ENCODE peak calls at places on chromosome 22, in five cellular contexts. I is GM12892, B is right lobe of liver, S is HCT116, P is thyroid gland. H is an unnamed sample.

GRCh38 chr22:44026066-44026629 is 2.0 kb downstream of the PARVB start:
- DNase-seq in P (no peak), B (no peak), I (no peak), S (no peak), H (no peak)

GRCh38 chr22:38014083-38014482 is 29.7 kb upstream of the SOX10 start:
- DNase-seq in I (no peak), S (no peak), B (no peak), P (no peak), H (no peak)

GRCh38 chr22:20211997-20212753 is 55.9 kb downstream of the RTN4R start:
- DNase-seq in B (peak), I (no peak), S (peak), P (peak), H (peak)

GRCh38 chr22:50621948-50622722 is 5.8 kb downstream of the ARSA start:
- DNase-seq in I (no peak), P (peak), B (no peak), S (no peak), H (no peak)

GRCh38 chr22:43260346-43260745 is 73.4 kb upstream of the TTLL12 start:
- DNase-seq in I (no peak), S (no peak), B (no peak), P (peak), H (no peak)

GRCh38 chr22:33299245-33299956 is 241.2 kb upstream of the SYN3 start:
- DNase-seq in B (no peak), I (peak), S (no peak), P (peak), H (no peak)

GRCh38 chr22:17368144-17368726 is 1.0 kb upstream of the CECR2 start:
- DNase-seq in P (no peak), I (no peak), B (no peak), S (no peak), H (no peak)

GRCh38 chr22:17748555-17749353 is 25.5 kb downstream of the BID start:
- DNase-seq in P (no peak), I (no peak), S (no peak), B (no peak), H (no peak)

GRCh38 chr22:29306175-29306829 is at the start of gene GAS2L1:
- DNase-seq in I (peak), P (peak), B (peak), S (peak), H (peak)

GRCh38 chr22:20583471-20583922 is 76.1 kb downstream of the MED15 start:
- DNase-seq in S (no peak), I (no peak), P (peak), B (no peak), H (no peak)

GRCh38 chr22:37750596-37751162 is 53.8 kb downstream of the TRIOBP start:
- DNase-seq in I (no peak), B (no peak), P (no peak), S (no peak), H (no peak)

GRCh38 chr22:18110194-18110943 is at the start of gene TUBA8:
- DNase-seq in P (peak), I (peak), S (no peak), B (peak), H (peak)

GRCh38 chr22:47605886-47606285 is 843.4 kb downstream of the TBC1D22A start:
- DNase-seq in P (no peak), S (no peak), B (no peak), I (no peak), H (peak)

GRCh38 chr22:38137876-38138687 is 27.6 kb upstream of the BAIAP2L2 start:
- DNase-seq in I (no peak), P (no peak), S (no peak), B (no peak), H (no peak)

GRCh38 chr22:27745809-27746208 is 55.7 kb downstream of the MN1 start:
- DNase-seq in P (no peak), I (no peak), B (no peak), S (no peak), H (no peak)

GRCh38 chr22:19955241-19956128 is 13.9 kb upstream of the TXNRD2 start:
- DNase-seq in B (peak), I (peak), S (no peak), P (no peak), H (no peak)

GRCh38 chr22:19874307-19875060 is 19.8 kb upstream of the GNB1L start:
- DNase-seq in I (peak), B (peak), P (peak), S (no peak), H (peak)

GRCh38 chr22:32949719-32950118 is 108.5 kb downstream of the SYN3 start:
- DNase-seq in I (no peak), S (no peak), P (no peak), B (no peak), H (no peak)

GRCh38 chr22:19896665-19897355 is 42.1 kb upstream of the GNB1L start:
- DNase-seq in P (no peak), S (no peak), B (no peak), I (no peak), H (no peak)

GRCh38 chr22:19877626-19878339 is 23.1 kb upstream of the GNB1L start:
- DNase-seq in S (no peak), P (peak), I (no peak), B (peak), H (peak)

GRCh38 chr22:44003776-44004460 is 20.2 kb upstream of the PARVB start:
- DNase-seq in I (no peak), P (no peak), S (peak), B (no peak), H (no peak)

GRCh38 chr22:28373841-28374240 is 305.8 kb downstream of the TTC28 start:
- DNase-seq in P (no peak), B (no peak), I (no peak), S (no peak), H (no peak)

GRCh38 chr22:38080847-38081635 is 2.9 kb downstream of the SLC16A8 start:
- DNase-seq in P (peak), I (no peak), B (peak), S (no peak), H (no peak)

GRCh38 chr22:38240734-38241252 is 32.0 kb downstream of the TMEM184B start:
- DNase-seq in P (peak), I (no peak), S (peak), B (no peak), H (peak)

GRCh38 chr22:26995222-26995621 is 337.8 kb downstream of the MIAT start:
- DNase-seq in I (no peak), S (no peak), B (no peak), P (peak), H (no peak)

DNA sequence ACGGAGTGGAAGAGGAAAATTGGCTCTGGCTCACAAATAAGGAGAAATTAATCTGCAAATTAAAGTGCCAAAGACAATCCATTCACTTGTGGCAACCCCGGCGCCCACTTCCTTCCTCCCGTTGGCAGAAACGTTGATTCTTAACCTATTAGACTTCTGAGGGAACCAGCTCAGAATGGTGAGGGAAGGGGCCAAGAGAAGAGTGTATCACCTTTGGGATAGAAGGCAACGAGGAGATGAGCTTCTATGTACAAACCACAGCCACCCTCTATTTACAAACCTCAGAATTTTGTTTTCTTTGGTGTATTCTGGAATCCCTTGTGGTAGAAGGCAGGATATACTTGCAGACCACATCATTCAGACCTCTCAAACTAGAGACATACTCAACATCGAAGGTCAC is 1.1 kb downstream of the MB start:
- DNase-seq in P (no peak), B (no peak), S (no peak), I (no peak), H (no peak)
- TF ChIP-seq POLR2A in P (no peak), B (no peak), S (no peak), I (no peak), H (no peak)

DNA sequence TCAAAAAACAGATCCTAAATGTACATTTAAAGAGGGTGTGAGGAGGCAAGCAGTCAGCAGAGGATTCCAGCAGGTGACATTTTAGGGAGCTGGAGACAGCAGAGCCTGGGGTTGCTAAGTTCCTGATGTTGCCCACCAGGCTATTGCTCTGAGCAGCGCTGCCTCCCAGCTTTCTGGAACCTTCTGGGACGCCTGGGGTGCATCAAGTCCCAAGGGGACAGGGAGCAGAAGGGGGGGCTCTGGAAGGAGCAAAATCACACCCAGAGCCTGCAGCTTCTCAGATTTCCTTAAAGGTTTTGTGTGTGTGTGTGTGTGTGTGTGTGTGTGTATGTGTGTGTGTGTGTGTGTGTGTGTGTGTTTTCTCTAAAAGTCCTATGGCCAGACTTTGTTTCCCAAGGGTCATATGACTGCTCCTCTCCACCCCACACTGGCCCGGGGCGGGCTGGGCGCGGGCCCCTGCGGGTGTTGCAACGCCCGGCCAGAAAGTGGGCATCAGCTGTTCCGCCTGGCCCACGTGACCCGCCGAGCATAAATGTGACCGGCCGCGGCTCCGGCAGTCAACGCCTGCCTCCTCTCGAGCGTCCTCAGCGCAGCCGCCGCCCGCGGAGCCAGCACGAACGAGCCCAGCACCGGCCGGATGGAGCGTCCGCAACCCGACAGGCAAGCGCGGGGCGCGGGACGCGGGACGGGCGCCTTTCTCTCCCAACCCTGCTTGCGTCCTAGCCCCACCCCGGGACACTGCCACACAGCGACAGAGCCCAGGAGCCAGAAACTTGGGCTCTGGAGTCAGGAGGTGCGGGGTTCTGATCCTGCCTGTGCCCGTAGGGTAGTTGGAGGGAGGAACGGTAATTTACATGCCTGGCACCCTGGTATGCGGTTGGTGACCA is at the start of gene HMOX1:
- DNase-seq in S (peak), I (peak), B (peak), P (peak), H (peak)
- TF ChIP-seq POLR2A in S (peak), I (peak), B (peak), P (no peak), H (peak)

GRCh38 chr22:21622624-21623401 is 7.0 kb downstream of the YDJC start:
- DNase-seq in P (no peak), B (no peak), S (no peak), I (no peak), H (no peak)
- TF ChIP-seq POLR2A in P (no peak), B (no peak), S (no peak), I (no peak), H (no peak)

GRCh38 chr22:46069518-46070214 is 80.7 kb upstream of the PPARA start:
- DNase-seq in B (peak), I (no peak), S (peak), P (peak), H (peak)
- TF ChIP-seq POLR2A in B (peak), I (peak), S (peak), P (no peak), H (peak)

DNA sequence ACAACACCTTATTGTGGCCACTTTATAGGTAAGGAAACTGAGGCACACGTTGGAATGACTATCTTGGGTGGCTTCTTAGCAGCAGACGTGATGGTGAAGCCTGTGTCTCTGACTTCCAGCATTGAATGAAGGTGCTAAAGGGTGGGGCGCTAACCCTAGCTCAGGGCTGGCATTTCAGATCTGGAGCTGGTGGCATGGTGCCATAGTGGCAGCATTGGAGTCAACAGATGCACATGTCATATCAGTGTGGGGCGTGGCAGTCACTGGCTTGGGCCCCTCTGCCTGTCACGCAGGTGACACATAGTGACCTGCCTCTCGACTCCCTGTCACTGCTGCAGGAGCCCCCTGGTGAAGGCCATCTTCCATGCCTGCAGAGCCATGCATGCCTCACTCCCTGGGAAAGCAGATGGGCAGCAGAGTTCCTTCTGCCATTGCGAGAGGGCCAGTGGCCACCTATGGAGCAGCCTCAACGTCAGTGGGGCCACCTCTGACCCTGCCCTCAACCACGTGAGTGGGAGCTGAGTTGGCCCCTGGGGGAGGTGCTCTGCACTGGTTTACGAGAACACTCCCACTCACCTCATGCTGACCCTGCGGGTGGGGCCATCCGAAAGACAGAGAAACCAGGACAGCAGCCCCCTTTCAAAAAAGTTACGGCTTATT is 14.8 kb downstream of the SHISA8 start:
- DNase-seq in S (no peak), P (no peak), I (no peak), B (no peak), H (no peak)
- TF ChIP-seq POLR2A in S (no peak), P (no peak), I (no peak), B (no peak), H (no peak)

GRCh38 chr22:36111316-36111715 is 49.2 kb downstream of the APOL3 start:
- DNase-seq in B (no peak), I (no peak), P (no peak), S (no peak), H (no peak)
- TF ChIP-seq POLR2A in B (no peak), I (no peak), P (no peak), S (no peak), H (no peak)

GRCh38 chr22:23786752-23787599 is at the start of gene SMARCB1:
- DNase-seq in B (peak), P (peak), S (peak), I (peak), H (peak)
- TF ChIP-seq POLR2A in B (peak), P (peak), S (peak), I (peak), H (peak)

GRCh38 chr22:31628969-31629723 is 32.9 kb downstream of the PISD start:
- DNase-seq in B (no peak), P (no peak), I (peak), S (no peak), H (no peak)
- TF ChIP-seq POLR2A in B (no peak), P (no peak), I (no peak), S (no peak), H (no peak)

DNA sequence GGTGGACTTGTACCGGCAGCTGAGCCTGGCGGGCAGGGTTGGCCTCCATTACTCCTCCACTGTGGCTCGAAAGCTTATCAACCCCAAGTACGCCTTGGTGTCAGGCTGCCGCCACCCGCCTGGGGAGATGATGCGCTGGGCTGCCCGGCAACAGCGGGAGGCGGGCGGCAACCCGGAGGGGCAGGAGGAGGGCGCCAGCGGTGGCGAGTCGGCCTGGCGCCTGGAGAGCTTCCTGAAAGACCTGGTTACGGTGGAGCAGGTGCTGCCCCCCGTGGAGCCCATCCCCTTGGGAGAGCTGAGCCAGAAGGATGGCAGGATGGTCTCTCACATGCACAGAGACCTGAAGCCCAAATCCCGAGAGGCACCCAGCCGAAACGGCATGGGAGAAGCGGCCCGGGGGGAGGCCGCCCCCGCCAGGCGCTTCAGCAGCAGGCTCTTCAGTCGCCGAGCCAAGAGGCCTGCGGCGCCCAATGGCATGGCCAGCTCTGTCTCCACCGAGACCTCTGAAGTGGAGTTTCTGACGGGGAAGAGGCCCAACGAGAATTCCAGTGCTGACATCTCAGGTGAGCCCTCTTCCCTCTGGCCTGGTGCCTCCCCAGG is 26.7 kb downstream of the FAM83F start:
- DNase-seq in S (no peak), P (peak), I (no peak), B (no peak), H (no peak)
- TF ChIP-seq POLR2A in S (no peak), P (no peak), I (no peak), B (no peak), H (no peak)

DNA sequence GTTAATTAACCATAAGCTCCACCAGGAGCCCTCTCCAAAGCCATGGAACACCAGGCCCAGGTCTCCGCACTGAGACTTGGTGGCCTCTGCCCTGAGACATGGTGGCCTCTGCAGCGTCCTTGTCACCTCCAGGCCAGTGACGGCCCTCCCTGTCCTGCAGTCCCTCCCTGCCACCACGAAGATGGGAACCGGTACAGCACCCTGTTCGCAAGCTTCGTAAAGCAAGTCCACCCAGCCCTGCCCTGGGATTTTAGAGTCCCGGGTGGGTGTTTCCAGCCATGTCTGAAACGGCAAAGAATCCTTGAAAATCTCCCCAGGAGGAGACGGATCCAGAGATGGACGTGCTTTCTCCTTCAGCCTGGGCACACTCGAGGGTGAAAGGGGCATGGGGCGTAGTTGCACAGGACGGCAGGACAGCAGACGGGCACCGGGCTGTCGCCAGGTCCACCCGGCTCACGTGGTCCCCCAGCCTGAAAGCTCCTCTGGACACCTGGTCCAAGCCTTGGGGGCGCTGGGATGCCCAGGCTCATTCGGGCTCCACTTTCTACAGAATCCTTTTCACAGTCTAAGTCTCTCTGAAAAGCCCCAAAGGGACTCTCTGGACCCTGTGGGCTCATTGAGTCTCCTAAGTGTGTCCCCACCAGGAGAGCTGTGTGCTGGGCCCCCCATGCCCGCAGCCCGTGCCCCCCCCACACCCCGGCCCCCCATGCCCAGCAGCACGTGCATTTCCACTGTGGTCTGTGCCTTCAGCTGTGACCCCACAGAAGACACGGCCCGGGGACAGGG is 456.2 kb downstream of the BRD1 start:
- DNase-seq in B (no peak), P (no peak), S (no peak), I (no peak), H (no peak)
- TF ChIP-seq POLR2A in B (no peak), P (no peak), S (no peak), I (no peak), H (no peak)